ENCODE peak calls at places on chromosomes 6 and 20, in nine cellular contexts. S, E, T, D, L, M, K, U and W are unnamed samples.

GRCh38 chr20:835220-836045 is 1.9 kb downstream of the FAM110A start:
- DNase-seq in K (no peak), E (no peak), M (no peak), D (no peak), S (peak; percentile 41), L (peak; percentile 71), T (no peak), U (no peak), W (no peak)

GRCh38 chr6:147676896-147677295 is 168.4 kb downstream of the SAMD5 start:
- DNase-seq in E (no peak), L (no peak), T (no peak), U (no peak), K (no peak), D (no peak), S (no peak), M (no peak), W (no peak)

GRCh38 chr6:89589297-89590074 is 49.1 kb downstream of the LYRM2 start:
- DNase-seq in D (no peak), K (no peak), M (no peak), U (no peak), T (no peak), E (no peak), S (no peak), L (no peak), W (no peak)

GRCh38 chr20:59745716-59746115 is 141.4 kb downstream of the PHACTR3 start:
- DNase-seq in L (no peak), U (no peak), M (no peak), K (no peak), S (no peak), D (no peak), E (no peak), T (no peak), W (no peak)

GRCh38 chr6:41191569-41191968 is 9.4 kb downstream of the TREML2 start:
- DNase-seq in E (no peak), K (no peak), T (peak; percentile 54), M (no peak), L (no peak), S (no peak), D (no peak), U (peak; percentile 83), W (peak; percentile 58)

GRCh38 chr6:34657307-34657978 is 39.1 kb downstream of the ILRUN start:
- DNase-seq in D (no peak), S (peak; percentile 63), U (no peak), L (peak; percentile 63), T (no peak), E (peak; percentile 60), M (no peak), K (no peak), W (peak; percentile 11)

GRCh38 chr20:42432931-42433330 is 756.8 kb downstream of the PTPRT start:
- DNase-seq in D (no peak), U (no peak), E (no peak), M (no peak), L (peak; percentile 39), T (no peak), S (no peak), K (no peak), W (no peak)

GRCh38 chr6:106556368-106556960 is 72.8 kb downstream of the RTN4IP1 start:
- DNase-seq in U (no peak), L (no peak), D (no peak), S (no peak), K (no peak), T (no peak), E (no peak), M (no peak), W (no peak)

GRCh38 chr20:63974402-63975200 is 4.8 kb downstream of the SAMD10 start:
- DNase-seq in L (peak; percentile 22), T (no peak), D (no peak), K (no peak), S (peak; percentile 38), M (no peak), U (peak; percentile 64), E (no peak), W (no peak)

GRCh38 chr6:26031151-26031594 is 56.1 kb upstream of the HFE start:
- DNase-seq in M (no peak), L (no peak), T (no peak), S (no peak), E (no peak), K (no peak), D (no peak), U (no peak), W (no peak)

GRCh38 chr6:14292119-14292518 is 174.5 kb downstream of the CD83 start:
- DNase-seq in L (no peak), D (no peak), M (no peak), U (no peak), E (no peak), T (no peak), K (no peak), S (no peak), W (no peak)

GRCh38 chr6:34190504-34191122 is 44.7 kb upstream of the GRM4 start:
- DNase-seq in L (no peak), U (peak; percentile 54), K (no peak), M (no peak), D (no peak), E (no peak), T (no peak), S (no peak), W (peak; percentile 21)

GRCh38 chr6:25318589-25318988 is 39.4 kb downstream of the CARMIL1 start:
- DNase-seq in E (no peak), L (no peak), S (no peak), K (peak; percentile 45), U (no peak), M (peak; percentile 24), T (no peak), D (no peak), W (no peak)

GRCh38 chr6:16982827-16983226 is 119.0 kb upstream of the STMND1 start:
- DNase-seq in M (no peak), L (no peak), S (no peak), T (no peak), K (no peak), U (no peak), E (no peak), D (no peak), W (no peak)

GRCh38 chr20:4352348-4352747 is 337.0 kb upstream of the RNF24 start:
- DNase-seq in M (no peak), U (no peak), D (no peak), T (no peak), E (no peak), L (no peak), K (no peak), S (no peak), W (no peak)

GRCh38 chr6:122207794-122208193 is 191.7 kb upstream of the HSF2 start:
- DNase-seq in T (no peak), U (no peak), S (no peak), L (no peak), E (no peak), D (no peak), M (no peak), K (no peak), W (no peak)

GRCh38 chr6:42104807-42105713 is 37.4 kb downstream of the C6orf132 start:
- DNase-seq in M (no peak), D (no peak), S (no peak), E (no peak), U (no peak), L (no peak), K (no peak), T (no peak), W (peak; percentile 17)

DNA sequence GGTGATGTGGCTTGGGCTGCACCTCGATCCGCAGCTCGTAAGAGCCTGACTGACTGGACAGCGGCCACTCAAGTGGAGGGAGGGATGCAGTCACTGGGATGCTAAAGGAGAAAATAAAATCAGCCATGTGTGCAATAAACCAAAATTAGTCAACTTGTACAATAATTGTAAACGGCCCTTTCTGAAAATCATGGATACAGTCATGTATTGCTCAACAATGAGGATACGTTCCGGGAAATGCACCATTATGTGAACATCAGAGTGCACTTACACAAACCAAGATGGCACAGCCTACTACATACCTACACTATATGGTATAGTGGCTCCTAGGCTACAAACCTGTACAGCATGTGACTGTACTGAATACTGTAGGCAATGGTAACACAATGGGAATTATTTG is 25.7 kb downstream of the NFATC2 start:
- DNase-seq in S (no peak), L (no peak), M (no peak), D (no peak), T (no peak), K (no peak), U (no peak), E (no peak), W (no peak)
- TF ChIP-seq CTCF in S (no peak), L (no peak), M (no peak), D (no peak), T (no peak), K (no peak), U (no peak), E (no peak), W (no peak)

DNA sequence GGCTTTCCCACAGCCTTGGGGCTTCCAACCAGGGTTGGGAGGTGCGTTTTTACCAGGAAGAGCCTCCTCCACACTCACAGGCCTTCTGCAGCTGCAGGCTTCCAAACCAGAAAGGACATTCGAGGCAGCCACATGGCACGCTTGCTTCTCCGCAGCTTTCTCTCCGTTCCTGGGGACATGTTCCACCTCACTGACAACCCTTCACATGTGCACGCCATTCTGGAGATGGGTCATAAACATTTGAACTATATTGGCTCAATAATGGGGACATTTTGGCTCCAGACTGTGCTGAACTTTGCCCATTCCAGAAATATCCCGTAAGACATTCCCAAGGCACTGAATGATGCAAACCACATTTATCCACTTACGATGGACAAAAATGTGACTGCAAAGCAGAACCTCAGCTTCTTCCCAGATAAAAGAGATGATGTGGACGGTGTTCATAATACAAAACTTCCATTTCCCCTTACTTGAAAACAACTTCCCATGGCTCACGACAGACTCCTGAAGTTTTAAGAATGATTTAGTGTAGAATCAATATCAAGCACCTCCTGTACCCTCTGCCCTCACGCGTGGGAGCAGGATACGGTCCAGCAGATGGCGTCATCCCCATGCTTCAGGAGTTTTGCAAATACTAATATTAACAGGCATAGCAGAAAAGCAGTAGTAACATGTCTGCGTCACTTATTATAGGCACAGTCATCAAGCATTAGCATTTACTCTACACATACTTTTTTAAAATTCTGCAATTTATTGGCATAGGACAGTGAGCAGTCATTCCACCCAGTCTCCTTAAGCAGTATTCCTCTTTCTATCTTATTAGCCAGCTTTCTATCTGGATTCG is 25.4 kb upstream of the FOXF2 start:
- DNase-seq in U (no peak), T (no peak), D (no peak), E (no peak), K (no peak), L (no peak), S (no peak), M (no peak), W (peak; percentile 52)
- TF ChIP-seq CTCF in U (peak; percentile 34), T (no peak), D (no peak), E (no peak), K (no peak), L (no peak), S (peak; percentile 26), M (peak; percentile 41), W (peak; percentile 13)

GRCh38 chr6:113754291-113754690 is 102.9 kb upstream of the MARCKS start:
- DNase-seq in T (no peak), S (no peak), K (no peak), L (no peak), D (no peak), E (no peak), U (no peak), M (peak; percentile 11), W (no peak)
- TF ChIP-seq CTCF in T (no peak), S (no peak), K (no peak), L (no peak), D (no peak), E (no peak), U (no peak), M (no peak), W (no peak)

GRCh38 chr6:3751019-3751729 is at the start of gene PXDC1:
- DNase-seq in S (no peak), L (no peak), M (no peak), E (no peak), U (peak; percentile 75), K (no peak), T (peak; percentile 46), D (peak; percentile 61), W (peak; percentile 27)
- TF ChIP-seq CTCF in S (no peak), L (no peak), M (no peak), E (no peak), U (no peak), K (no peak), T (no peak), D (no peak), W (no peak)

GRCh38 chr6:15504581-15505350 is 158.1 kb downstream of the DTNBP1 start:
- DNase-seq in L (peak; percentile 73), M (peak; percentile 62), U (peak; percentile 70), E (peak; percentile 87), S (peak; percentile 42), D (peak; percentile 57), T (peak; percentile 17), K (no peak), W (no peak)
- TF ChIP-seq CTCF in L (no peak), M (peak; percentile 10), U (no peak), E (no peak), S (peak; percentile 14), D (no peak), T (no peak), K (no peak), W (no peak)